ENCODE peak calls at places on chromosomes 4 and X, in nine cellular contexts. W is tibial nerve, Z is A549, K is sigmoid colon, X is transverse colon, E is ovary, Y is GM12878, G is HepG2, S is esophagus muscularis mucosa. T is an unnamed sample.

GRCh38 chr4:53653484-53654053 is 62.3 kb upstream of the LNX1 start:
- DNase-seq in W (no peak), Z (peak), K (no peak), X (peak), E (peak), Y (peak), G (no peak), S (no peak), T (no peak)

GRCh38 chrX:33175201-33175600 is 36.1 kb downstream of the DMD start:
- DNase-seq in W (no peak), Z (no peak), K (no peak), X (no peak), E (no peak), Y (no peak), G (no peak), S (no peak), T (no peak)

GRCh38 chrX:15761564-15762191 is 23.6 kb downstream of the CA5B start:
- DNase-seq in W (no peak), Z (peak), K (no peak), X (no peak), E (no peak), Y (no peak), G (no peak), S (no peak), T (no peak)

GRCh38 chr4:74543983-74544382 is 99.0 kb downstream of the AREG start:
- DNase-seq in W (no peak), Z (peak), K (no peak), X (no peak), E (no peak), Y (no peak), G (no peak), S (no peak), T (no peak)

GRCh38 chr4:15702941-15703403 is at the start of gene BST1:
- DNase-seq in W (peak), Z (peak), K (peak), X (peak), E (peak), Y (no peak), G (no peak), S (peak), T (peak)

GRCh38 chrX:119252716-119253115 is 16.6 kb downstream of the PGRMC1 start:
- DNase-seq in W (no peak), Z (no peak), K (no peak), X (no peak), E (no peak), Y (no peak), G (no peak), S (no peak), T (no peak)

GRCh38 chrX:74670028-74670427 is 55.6 kb upstream of the RLIM start:
- DNase-seq in W (no peak), Z (no peak), K (no peak), X (no peak), E (no peak), Y (no peak), G (no peak), S (no peak), T (no peak)

GRCh38 chr4:149735796-149736195 is 79.8 kb downstream of the IQCM start:
- DNase-seq in W (no peak), Z (no peak), K (no peak), X (no peak), E (no peak), Y (no peak), G (no peak), S (no peak), T (no peak)

GRCh38 chr4:101198741-101199339 is 148.5 kb downstream of the PPP3CA start:
- DNase-seq in W (no peak), Z (no peak), K (no peak), X (no peak), E (no peak), Y (no peak), G (peak), S (no peak), T (no peak)

GRCh38 chrX:69556094-69557011 is 52.2 kb downstream of the NALF2 start:
- DNase-seq in W (no peak), Z (peak), K (no peak), X (no peak), E (peak), Y (no peak), G (peak), S (no peak), T (no peak)

GRCh38 chr4:163063891-163064290 is 102.8 kb downstream of the NAF1 start:
- DNase-seq in W (no peak), Z (peak), K (no peak), X (no peak), E (no peak), Y (no peak), G (no peak), S (no peak), T (no peak)

GRCh38 chrX:129777218-129777768 is 2.5 kb upstream of the SASH3 start:
- DNase-seq in W (no peak), Z (no peak), K (no peak), X (peak), E (no peak), Y (no peak), G (peak), S (no peak), T (no peak)

GRCh38 chrX:48904626-48905025 is 6.8 kb downstream of the SLC35A2 start:
- DNase-seq in W (no peak), Z (no peak), K (no peak), X (no peak), E (no peak), Y (no peak), G (no peak), S (no peak), T (no peak)

GRCh38 chr4:47836655-47837581 is 949 bp downstream of the CORIN start:
- DNase-seq in W (peak), Z (peak), K (peak), X (peak), E (peak), Y (no peak), G (peak), S (peak), T (peak)

GRCh38 chr4:24666816-24667477 is 82.6 kb upstream of the DHX15 start:
- DNase-seq in W (no peak), Z (no peak), K (no peak), X (no peak), E (no peak), Y (no peak), G (no peak), S (no peak), T (no peak)

GRCh38 chr4:76206222-76206942 is 7.2 kb downstream of the SCARB2 start:
- DNase-seq in W (no peak), Z (no peak), K (no peak), X (no peak), E (no peak), Y (no peak), G (no peak), S (peak), T (no peak)

GRCh38 chr4:680931-681645 is 6.7 kb downstream of the MYL5 start:
- DNase-seq in W (no peak), Z (peak), K (peak), X (peak), E (peak), Y (no peak), G (no peak), S (no peak), T (peak)

GRCh38 chrX:116526010-116526409 is 63.2 kb upstream of the CT83 start:
- DNase-seq in W (no peak), Z (no peak), K (no peak), X (no peak), E (no peak), Y (no peak), G (no peak), S (no peak), T (no peak)

GRCh38 chr4:10117424-10118354 is 1.1 kb upstream of the WDR1 start:
- DNase-seq in W (no peak), Z (no peak), K (peak), X (peak), E (peak), Y (peak), G (no peak), S (no peak), T (no peak)

GRCh38 chrX:94936722-94937121 is 1262.7 kb downstream of the FAM133A start:
- DNase-seq in W (no peak), Z (no peak), K (no peak), X (no peak), E (no peak), Y (no peak), G (no peak), S (no peak), T (no peak)

GRCh38 chr4:138576684-138577083 is 334.5 kb upstream of the SLC7A11 start:
- DNase-seq in W (no peak), Z (peak), K (no peak), X (no peak), E (no peak), Y (no peak), G (peak), S (no peak), T (no peak)

GRCh38 chr4:53039741-53040458 is 177.8 kb downstream of the RASL11B start:
- DNase-seq in W (no peak), Z (no peak), K (no peak), X (no peak), E (no peak), Y (no peak), G (no peak), S (no peak), T (no peak)

GRCh38 chr4:139938414-139938813 is 215.6 kb downstream of the MAML3 start:
- DNase-seq in W (no peak), Z (no peak), K (no peak), X (no peak), E (no peak), Y (no peak), G (no peak), S (no peak), T (no peak)

GRCh38 chr4:7692451-7693236 is 247.0 kb downstream of the AFAP1 start:
- DNase-seq in W (no peak), Z (no peak), K (no peak), X (no peak), E (no peak), Y (no peak), G (no peak), S (no peak), T (no peak)

GRCh38 chr4:42671431-42672194 is 14.7 kb upstream of the ATP8A1 start:
- DNase-seq in W (no peak), Z (no peak), K (no peak), X (peak), E (no peak), Y (no peak), G (no peak), S (no peak), T (no peak)

GRCh38 chr4:7381890-7382633 is 52.7 kb downstream of the PSAPL1 start:
- DNase-seq in W (no peak), Z (no peak), K (peak), X (no peak), E (peak), Y (no peak), G (no peak), S (no peak), T (peak)

GRCh38 chr4:110900206-110900769 is 277.4 kb upstream of the PITX2 start:
- DNase-seq in W (no peak), Z (no peak), K (no peak), X (no peak), E (no peak), Y (no peak), G (no peak), S (no peak), T (no peak)

GRCh38 chr4:99529218-99529617 is 18.4 kb downstream of the C4orf17 start:
- DNase-seq in W (no peak), Z (no peak), K (no peak), X (no peak), E (no peak), Y (no peak), G (no peak), S (no peak), T (no peak)

GRCh38 chrX:72123471-72124185 is 8.1 kb downstream of the RTL5 start:
- DNase-seq in W (peak), Z (no peak), K (peak), X (no peak), E (no peak), Y (no peak), G (no peak), S (no peak), T (no peak)

GRCh38 chrX:130340271-130340670 is 552 bp downstream of the SLC25A14 start:
- DNase-seq in W (no peak), Z (no peak), K (no peak), X (no peak), E (no peak), Y (no peak), G (no peak), S (no peak), T (no peak)

GRCh38 chrX:13469963-13470679 is 99.3 kb upstream of the EGFL6 start:
- DNase-seq in W (no peak), Z (peak), K (no peak), X (no peak), E (no peak), Y (no peak), G (no peak), S (no peak), T (no peak)

GRCh38 chr4:91064157-91064853 is 937.1 kb downstream of the CCSER1 start:
- DNase-seq in W (no peak), Z (peak), K (no peak), X (no peak), E (no peak), Y (no peak), G (peak), S (no peak), T (no peak)

GRCh38 chrX:27309406-27309805 is 153.7 kb downstream of the PPP4R3C start:
- DNase-seq in W (no peak), Z (no peak), K (no peak), X (no peak), E (no peak), Y (no peak), G (no peak), S (no peak), T (no peak)

GRCh38 chr4:89998350-89999098 is 103.9 kb downstream of the MMRN1 start:
- DNase-seq in W (no peak), Z (no peak), K (no peak), X (no peak), E (no peak), Y (no peak), G (no peak), S (no peak), T (no peak)

GRCh38 chrX:64395568-64395929 is 297 bp upstream of the MTMR8 start:
- DNase-seq in W (no peak), Z (no peak), K (no peak), X (no peak), E (no peak), Y (no peak), G (no peak), S (no peak), T (no peak)
- H3K4me3 ChIP-seq in W (peak), Z (peak), K (peak), X (peak), E (peak), Y (peak), G (no peak), S (peak), T (peak)

GRCh38 chr4:157079441-157079840 is 3.5 kb downstream of the GLRB start:
- DNase-seq in W (no peak), Z (no peak), K (no peak), X (no peak), E (no peak), Y (no peak), G (no peak), S (no peak), T (no peak)
- TF ChIP-seq EP300 in W (no peak), Z (no peak), K (no peak), X (no peak), E (no peak), Y (no peak), G (no peak), S (no peak), T (no peak)

DNA sequence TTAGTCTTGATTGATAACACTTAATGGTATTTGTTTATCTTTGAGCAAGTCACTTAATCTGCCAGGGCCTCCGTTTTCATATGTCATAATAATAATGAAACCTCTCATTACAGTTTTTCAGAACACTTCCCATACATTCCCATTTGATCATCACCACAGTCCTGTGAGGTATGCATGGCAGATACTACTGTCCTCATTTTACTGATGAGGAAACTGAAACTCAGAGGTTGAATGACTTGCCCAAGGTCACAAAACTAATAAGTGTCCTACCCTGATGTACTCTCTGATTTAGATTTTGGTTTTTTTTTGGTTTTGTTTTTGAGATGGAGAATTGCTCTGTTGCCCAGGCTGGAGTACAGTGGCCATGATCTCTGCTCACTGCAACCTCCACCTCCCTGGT is 25.7 kb downstream of the ZFX start:
- DNase-seq in W (no peak), Z (no peak), K (no peak), X (no peak), E (no peak), Y (no peak), G (no peak), S (no peak), T (no peak)
- TF ChIP-seq POLR2A in W (no peak), Z (no peak), K (no peak), X (no peak), E (no peak), Y (no peak), G (no peak), S (no peak), T (no peak)

DNA sequence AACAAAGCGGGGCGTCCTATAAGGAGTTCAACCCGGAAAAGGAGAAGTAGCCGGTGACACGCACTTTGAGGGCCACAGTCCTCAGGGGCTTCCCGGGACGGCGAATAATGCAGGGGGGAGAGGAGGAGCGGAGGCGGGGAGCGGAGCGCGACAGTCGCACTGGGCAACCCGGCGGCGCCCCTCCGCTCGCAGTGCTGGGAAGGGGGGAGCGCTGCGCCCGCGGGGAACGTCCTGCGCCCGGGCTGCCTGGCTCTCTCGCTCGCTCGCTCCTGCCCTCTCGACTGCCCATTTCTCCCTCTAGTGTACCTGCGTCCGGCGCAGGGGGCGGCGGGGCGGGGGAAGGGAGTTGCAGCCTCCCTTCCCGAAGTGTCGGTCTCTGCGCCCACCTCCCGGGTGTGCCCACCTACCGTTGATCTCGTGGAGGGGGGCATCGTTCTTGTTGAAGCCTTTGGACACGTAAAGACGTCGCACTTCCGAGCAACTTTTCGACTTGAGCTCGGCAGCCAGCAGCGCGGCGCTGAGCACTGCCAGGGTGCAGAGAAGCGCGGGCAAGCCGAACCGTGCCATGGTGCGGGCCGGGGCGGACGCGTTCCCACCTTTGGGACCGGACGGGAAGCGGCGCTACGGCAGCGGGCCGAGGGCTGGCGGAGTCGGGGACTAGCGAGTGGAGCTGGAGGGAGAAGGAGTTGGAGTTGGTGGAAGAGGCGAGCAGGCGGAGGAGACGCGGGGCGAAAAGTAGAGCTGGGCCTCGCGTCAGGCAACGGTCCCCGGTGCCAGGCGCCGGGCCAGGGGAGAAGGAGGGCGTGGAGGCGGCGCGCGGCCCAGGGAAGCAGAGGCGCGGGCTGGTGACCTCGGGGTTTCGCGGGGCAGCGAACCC is 652 bp downstream of the GPC4 start:
- DNase-seq in W (no peak), Z (peak), K (peak), X (peak), E (peak), Y (no peak), G (no peak), S (no peak), T (no peak)
- H3K4me3 ChIP-seq in W (peak), Z (peak), K (peak), X (peak), E (peak), Y (no peak), G (no peak), S (peak), T (peak)

T was measured in suprapubic skin.